ENCODE peak calls at places on chromosomes 6 and 20, in six cellular contexts. S is left ventricle myocardium inferior, J is right atrium auricular region, P is fibroblast of lung, U is heart right ventricle, A is colonic mucosa. E is an unnamed sample. For H3K27me3, the result is how much of the 10 kb centered on the place peaks cover.

GRCh38 chr20:64065973-64066341 is 3.0 kb downstream of the TCEA2 start:
- DNase-seq in P (peak), S (no peak), U (no peak), J (no peak), A (no peak), E (peak)

GRCh38 chr20:9392892-9393857 is 121.2 kb upstream of the LAMP5 start:
- DNase-seq in J (peak), U (peak), S (peak), A (peak), P (peak), E (peak)

GRCh38 chr6:146650799-146651481 is 52.2 kb downstream of the ADGB start:
- DNase-seq in S (no peak), P (no peak), J (no peak), A (no peak), U (no peak), E (no peak)

GRCh38 chr6:119830069-119830468 is 480.5 kb upstream of the MAN1A1 start:
- DNase-seq in A (no peak), P (no peak), J (no peak), S (no peak), U (no peak), E (no peak)

GRCh38 chr20:48284837-48285236 is 499.6 kb upstream of the SULF2 start:
- DNase-seq in A (no peak), P (peak), S (no peak), U (no peak), J (no peak), E (peak)

GRCh38 chr6:155195903-155196302 is 67.9 kb upstream of the CLDN20 start:
- DNase-seq in U (no peak), A (no peak), S (no peak), J (no peak), P (no peak), E (no peak)

GRCh38 chr6:159899994-159900745 is 9.4 kb downstream of the MAS1 start:
- DNase-seq in P (peak), U (no peak), A (no peak), J (no peak), S (no peak), E (peak)

GRCh38 chr6:98787401-98787800 is 47.0 kb upstream of the POU3F2 start:
- DNase-seq in A (no peak), S (no peak), U (no peak), J (no peak), P (no peak), E (no peak)

GRCh38 chr20:57544838-57545564 is 15.9 kb upstream of the PCK1 start:
- DNase-seq in A (peak), U (no peak), S (no peak), P (no peak), J (no peak), E (no peak)

GRCh38 chr6:157460182-157460999 is 79.4 kb downstream of the ZDHHC14 start:
- DNase-seq in P (peak), J (no peak), U (no peak), A (no peak), S (no peak), E (no peak)

GRCh38 chr6:39088331-39088730 is 26.7 kb downstream of the SAYSD1 start:
- DNase-seq in U (no peak), J (no peak), A (no peak), S (peak), P (peak), E (peak)

GRCh38 chr6:152983637-152984386 is 971 bp upstream of the FBXO5 start:
- DNase-seq in S (peak), J (peak), U (peak), P (peak), A (peak), E (peak)

GRCh38 chr6:145278163-145278807 is 457.0 kb downstream of the EPM2A start:
- DNase-seq in S (no peak), A (no peak), U (no peak), J (no peak), P (peak), E (no peak)

GRCh38 chr6:106739387-106739786 is 110.0 kb downstream of the QRSL1 start:
- DNase-seq in P (no peak), A (no peak), S (peak), U (peak), J (peak), E (no peak)

GRCh38 chr6:10248378-10248843 is 166.5 kb downstream of the TFAP2A start:
- DNase-seq in A (no peak), P (peak), S (no peak), J (no peak), U (no peak), E (peak)

GRCh38 chr20:25258463-25258805 is 10.5 kb downstream of the PYGB start:
- DNase-seq in J (peak), P (no peak), A (no peak), S (no peak), U (no peak), E (no peak)

GRCh38 chr20:8918145-8918544 is 150.7 kb upstream of the PLCB4 start:
- DNase-seq in S (no peak), P (no peak), A (no peak), J (no peak), U (no peak), E (no peak)

GRCh38 chr6:20211037-20211940 is 980 bp downstream of the MBOAT1 start:
- DNase-seq in U (no peak), J (no peak), S (no peak), P (peak), A (peak), E (no peak)

GRCh38 chr6:85404497-85405174 is 45.2 kb upstream of the NT5E start:
- DNase-seq in J (no peak), U (no peak), P (peak), S (no peak), A (peak), E (peak)

GRCh38 chr20:19582782-19583181 is 175.3 kb upstream of the RIN2 start:
- DNase-seq in U (no peak), P (no peak), A (no peak), J (no peak), S (no peak), E (no peak)

GRCh38 chr20:45036044-45036755 is 64.7 kb downstream of the KCNS1 start:
- DNase-seq in P (peak), A (no peak), U (no peak), J (no peak), S (no peak), E (peak)

GRCh38 chr20:14778875-14779274 is 441.5 kb upstream of the FLRT3 start:
- DNase-seq in J (no peak), S (no peak), A (no peak), P (no peak), U (no peak), E (no peak)

GRCh38 chr6:38137609-38138008 is 318.1 kb downstream of the ZFAND3 start:
- DNase-seq in P (no peak), A (no peak), S (no peak), J (no peak), U (no peak), E (no peak)

GRCh38 chr6:15036690-15037245 is 209.1 kb upstream of the JARID2 start:
- DNase-seq in A (no peak), J (peak), P (no peak), U (peak), S (peak), E (no peak)

GRCh38 chr6:37173573-37174195 is 3.7 kb downstream of the PIM1 start:
- DNase-seq in U (no peak), J (no peak), A (no peak), S (no peak), P (no peak), E (no peak)

GRCh38 chr6:119102901-119103300 is 24.4 kb upstream of the FAM184A start:
- DNase-seq in A (no peak), S (no peak), P (no peak), J (no peak), U (no peak), E (no peak)

GRCh38 chr6:107532707-107533106 is 42.8 kb downstream of the SOBP start:
- DNase-seq in U (peak), A (no peak), P (no peak), J (peak), S (peak), E (no peak)

GRCh38 chr6:72635636-72636035 is 13.8 kb downstream of the KCNQ5 start:
- DNase-seq in J (no peak), A (no peak), U (no peak), S (no peak), P (no peak), E (no peak)

GRCh38 chr6:166360243-166361079 is 18.1 kb upstream of the SFT2D1 start:
- DNase-seq in P (peak), J (no peak), S (no peak), U (no peak), A (no peak), E (no peak)

GRCh38 chr6:71011861-71012260 is 55.0 kb upstream of the B3GAT2 start:
- DNase-seq in P (no peak), U (no peak), A (no peak), J (no peak), S (no peak), E (no peak)

GRCh38 chr6:37547564-37548061 is 47.9 kb upstream of the CCDC167 start:
- DNase-seq in S (no peak), U (no peak), P (peak), A (no peak), J (no peak), E (peak)

GRCh38 chr6:139150915-139151314 is 16.0 kb downstream of the HECA start:
- DNase-seq in J (no peak), U (no peak), S (no peak), A (no peak), P (no peak), E (no peak)

DNA sequence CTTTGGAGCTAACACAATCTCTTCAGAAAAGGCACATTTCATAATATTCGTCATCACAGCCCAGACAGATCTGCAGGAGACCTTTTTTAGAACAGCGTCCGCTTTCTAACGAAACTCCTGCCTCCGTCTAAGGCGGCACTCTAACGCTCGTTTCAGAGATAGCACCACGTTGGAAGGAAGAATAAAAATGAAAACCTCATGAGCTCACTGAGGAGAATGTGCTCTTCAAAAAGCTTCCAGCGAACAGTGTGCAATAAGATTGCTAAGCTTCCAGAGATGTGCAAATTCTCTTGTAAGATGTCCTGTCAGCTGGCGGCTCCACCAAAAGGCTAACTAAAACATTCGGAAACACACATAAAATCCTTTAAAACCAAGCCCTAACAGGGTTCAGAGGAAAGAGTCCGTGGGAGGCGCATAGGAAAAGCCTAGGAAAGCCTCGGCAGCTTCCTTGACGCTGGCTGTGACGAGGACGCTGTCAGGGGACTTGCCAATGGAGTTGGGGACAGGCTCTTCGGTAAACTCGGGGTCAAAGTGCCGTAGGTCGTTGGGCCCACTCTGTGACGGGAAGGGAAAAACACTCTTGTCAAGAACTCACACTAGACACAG is 117.6 kb upstream of the SLC2A12 start:
- DNase-seq in J (no peak), U (no peak), S (no peak), P (no peak), A (no peak), E (no peak)
- H3K4me3 ChIP-seq in J (peak), U (peak), S (peak), P (peak), A (no peak), E (peak)

GRCh38 chr6:121334299-121335104 is at the start of gene TBC1D32:
- DNase-seq in A (peak), U (peak), J (peak), P (peak), S (peak), E (peak)
- TF ChIP-seq CTCF in A (no peak), U (no peak), J (no peak), P (no peak), S (peak), E (no peak)

GRCh38 chr20:58840816-58841538 is 9.7 kb downstream of the GNAS-AS1 start:
- DNase-seq in P (no peak), A (no peak), U (no peak), S (no peak), J (no peak), E (no peak)
- H3K27me3 ChIP-seq in P (under half), A (under half), U (under half), S (half or more), J (under half), E (under half)

GRCh38 chr6:151719070-151719469 is 88.4 kb upstream of the ESR1 start:
- DNase-seq in P (no peak), A (no peak), U (no peak), J (no peak), S (no peak), E (no peak)
- H3K4me3 ChIP-seq in P (no peak), A (no peak), U (no peak), J (no peak), S (no peak), E (no peak)

GRCh38 chr6:54621285-54621684 is 225.3 kb upstream of the FAM83B start:
- DNase-seq in U (no peak), J (no peak), P (no peak), S (no peak), A (no peak), E (no peak)
- TF ChIP-seq CTCF in U (no peak), J (no peak), P (no peak), S (no peak), A (no peak), E (peak)

DNA sequence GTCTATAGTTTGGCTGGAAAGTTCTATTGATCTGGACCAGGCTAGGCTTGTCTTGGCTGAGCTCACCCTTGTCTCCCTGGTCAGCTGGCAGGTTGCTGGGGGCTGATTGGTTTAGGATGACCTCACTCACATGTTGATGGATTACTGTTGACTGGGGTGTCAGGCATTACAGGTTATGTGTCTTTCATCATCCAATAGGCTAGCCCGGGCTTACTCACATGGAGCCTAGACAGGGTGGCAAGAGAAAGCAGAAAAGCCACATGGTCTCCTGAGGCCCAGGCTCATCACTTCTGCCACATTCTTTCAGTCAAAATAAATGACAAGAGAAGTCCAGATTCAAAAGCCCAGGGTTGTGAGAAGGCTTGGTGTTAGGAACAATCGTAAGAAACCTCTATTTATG is 103.5 kb downstream of the BFSP1 start:
- DNase-seq in U (no peak), S (no peak), A (no peak), J (no peak), P (no peak), E (no peak)
- H3K27me3 ChIP-seq in U (under half), S (half or more), A (under half), J (under half), P (under half), E (under half)

DNA sequence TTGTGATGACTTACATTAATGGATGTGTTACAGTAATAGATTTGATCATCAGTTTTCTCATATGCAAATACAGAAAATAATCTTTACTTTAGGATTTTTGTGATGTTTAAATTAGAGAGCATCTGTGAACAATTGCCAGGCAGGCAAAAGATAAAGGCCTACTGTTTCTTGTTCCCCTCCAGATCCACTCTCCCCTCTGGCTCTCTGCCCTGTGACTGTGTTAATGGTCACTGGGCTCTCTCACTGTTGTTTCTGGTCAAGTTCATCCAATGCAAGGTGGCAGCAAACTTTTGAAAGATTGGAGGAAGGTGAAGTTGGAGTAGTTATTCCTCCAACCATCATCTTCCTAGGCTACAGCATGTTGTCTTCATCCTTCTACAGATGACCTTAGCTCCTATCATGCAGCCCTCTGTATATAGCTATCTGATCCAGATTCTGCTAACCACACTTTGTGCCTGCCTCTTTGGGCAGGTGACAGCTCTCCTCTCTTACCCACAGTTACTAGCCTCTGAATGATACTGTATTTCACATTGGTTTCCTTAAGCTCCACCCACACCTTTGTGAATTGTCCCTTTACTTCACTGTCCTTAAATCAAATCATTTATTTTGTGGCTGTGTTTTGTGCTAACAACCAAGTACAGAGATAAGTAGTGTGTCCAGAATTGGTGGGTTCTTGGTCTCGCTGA is 48.9 kb upstream of the ARG1 start:
- DNase-seq in S (no peak), U (no peak), P (no peak), J (no peak), A (no peak), E (no peak)
- H3K4me3 ChIP-seq in S (no peak), U (no peak), P (no peak), J (no peak), A (no peak), E (no peak)

DNA sequence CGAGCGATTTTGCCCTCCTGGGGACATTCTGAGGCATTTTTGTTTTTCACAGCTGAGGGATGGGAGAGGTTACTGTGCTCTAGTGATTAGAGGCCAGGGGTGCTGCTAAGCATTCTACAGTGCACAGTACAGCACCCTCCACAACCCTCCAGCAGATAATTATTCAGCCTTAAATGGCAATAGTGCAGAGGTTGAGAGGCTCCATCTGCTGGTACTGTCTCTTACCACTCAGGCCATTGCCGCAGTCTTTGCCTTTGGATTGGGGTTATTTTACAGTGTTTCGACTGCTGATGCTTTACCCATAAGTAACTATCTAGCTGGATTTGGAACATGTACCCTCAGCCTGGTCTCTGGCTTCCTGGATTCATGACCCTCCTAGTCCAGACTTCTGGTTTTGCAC is 705.3 kb downstream of the KIF16B start:
- DNase-seq in S (no peak), J (no peak), P (no peak), U (no peak), A (no peak), E (no peak)
- TF ChIP-seq CTCF in S (no peak), J (no peak), P (no peak), U (no peak), A (no peak), E (peak)